ENCODE peak calls at places on chromosomes 2 and 18, in ten cellular contexts. E is activated CD4-positive, CD25-positive, alpha-beta regulatory T cell treated with anti-CD3 and anti-CD28 coated beads, Interleukin-2, amount 50 U/mL, for 72 hours; Q is HFF-Myc; F is lower lobe of right lung; I is GM12865; X is AG08395; J is amniotic stem cell; S is T follicular helper cell; G is AG20443; R is SK-N-MC. L is an unnamed sample.

GRCh38 chr2:65300772-65301711 is 73.4 kb downstream of the ACTR2 start:
- DNase-seq in E (peak; percentile 63), Q (peak; percentile 60), F (peak; percentile 65), I (peak; percentile 92), X (peak; percentile 88), J (peak; percentile 89), S (peak; percentile 37), G (peak; percentile 91), R (no peak), L (peak; percentile 65)

GRCh38 chr2:45825001-45825651 is 173.7 kb downstream of the PRKCE start:
- DNase-seq in E (no peak), Q (no peak), F (no peak), I (no peak), X (no peak), J (no peak), S (no peak), G (no peak), R (no peak), L (no peak)

GRCh38 chr2:207869784-207870778 is 100.4 kb upstream of the FZD5 start:
- DNase-seq in E (no peak), Q (peak; percentile 30), F (no peak), I (peak; percentile 17), X (peak; percentile 62), J (no peak), S (no peak), G (peak; percentile 64), R (no peak), L (no peak)

GRCh38 chr2:42063383-42064171 is 15.8 kb downstream of the PKDCC start:
- DNase-seq in E (no peak), Q (no peak), F (no peak), I (no peak), X (peak; percentile 83), J (no peak), S (no peak), G (peak; percentile 77), R (no peak), L (no peak)

GRCh38 chr2:149068996-149069888 is 30.7 kb downstream of the LYPD6B start:
- DNase-seq in E (no peak), Q (no peak), F (no peak), I (no peak), X (peak; percentile 72), J (no peak), S (no peak), G (peak; percentile 72), R (peak; percentile 39), L (no peak)

GRCh38 chr2:232927793-232928563 is 57.9 kb downstream of the SNORC start:
- DNase-seq in E (no peak), Q (no peak), F (no peak), I (no peak), X (peak; percentile 17), J (no peak), S (no peak), G (peak; percentile 60), R (no peak), L (peak; percentile 10)

GRCh38 chr2:108268001-108268400 is 20.7 kb upstream of the SULT1C2 start:
- DNase-seq in E (no peak), Q (no peak), F (no peak), I (no peak), X (peak; percentile 26), J (peak; percentile 42), S (no peak), G (peak; percentile 28), R (no peak), L (no peak)

GRCh38 chr2:22942441-22942840 is 442.5 kb upstream of the KLHL29 start:
- DNase-seq in E (no peak), Q (no peak), F (no peak), I (no peak), X (no peak), J (no peak), S (no peak), G (no peak), R (no peak), L (no peak)

GRCh38 chr2:239146741-239147181 is 254.1 kb downstream of the HDAC4 start:
- DNase-seq in E (no peak), Q (no peak), F (peak; percentile 19), I (no peak), X (no peak), J (no peak), S (no peak), G (no peak), R (no peak), L (peak; percentile 36)

GRCh38 chr18:46556590-46557206 is 100.3 kb downstream of the LOXHD1 start:
- DNase-seq in E (no peak), Q (no peak), F (no peak), I (no peak), X (no peak), J (no peak), S (no peak), G (no peak), R (no peak), L (no peak)

GRCh38 chr18:77113361-77114069 is 19.1 kb downstream of the MBP start:
- DNase-seq in E (no peak), Q (no peak), F (no peak), I (no peak), X (no peak), J (no peak), S (no peak), G (no peak), R (no peak), L (peak; percentile 31)

GRCh38 chr2:8551622-8552074 is 130.2 kb upstream of the ID2 start:
- DNase-seq in E (no peak), Q (no peak), F (no peak), I (peak; percentile 46), X (no peak), J (no peak), S (no peak), G (no peak), R (no peak), L (no peak)

GRCh38 chr2:238139141-238139840 is 823 bp downstream of the KLHL30 start:
- DNase-seq in E (peak; percentile 57), Q (no peak), F (no peak), I (peak; percentile 46), X (no peak), J (no peak), S (no peak), G (no peak), R (no peak), L (no peak)

GRCh38 chr2:40200516-40200915 is 251.4 kb downstream of the SLC8A1 start:
- DNase-seq in E (no peak), Q (no peak), F (no peak), I (no peak), X (peak; percentile 10), J (no peak), S (no peak), G (peak; percentile 48), R (no peak), L (no peak)

GRCh38 chr2:163132850-163133249 is 294.3 kb upstream of the KCNH7 start:
- DNase-seq in E (no peak), Q (no peak), F (no peak), I (no peak), X (peak; percentile 6), J (no peak), S (no peak), G (peak; percentile 11), R (peak; percentile 35), L (no peak)

GRCh38 chr2:80086831-80087230 is 217.7 kb downstream of the LRRTM1 start:
- DNase-seq in E (no peak), Q (no peak), F (no peak), I (no peak), X (peak; percentile 87), J (peak; percentile 73), S (no peak), G (peak; percentile 27), R (no peak), L (no peak)

GRCh38 chr18:50446629-50447028 is 71.8 kb downstream of the SKA1 start:
- DNase-seq in E (no peak), Q (no peak), F (no peak), I (no peak), X (no peak), J (no peak), S (no peak), G (no peak), R (no peak), L (no peak)

GRCh38 chr2:8609357-8609804 is 72.5 kb upstream of the ID2 start:
- DNase-seq in E (no peak), Q (no peak), F (peak; percentile 18), I (no peak), X (peak; percentile 49), J (no peak), S (no peak), G (no peak), R (no peak), L (no peak)

GRCh38 chr2:20212871-20213503 is 11.9 kb downstream of the SDC1 start:
- DNase-seq in E (no peak), Q (no peak), F (peak; percentile 85), I (no peak), X (no peak), J (no peak), S (no peak), G (no peak), R (no peak), L (no peak)

GRCh38 chr18:3345885-3346284 is 84.0 kb downstream of the MYL12B start:
- DNase-seq in E (no peak), Q (no peak), F (no peak), I (no peak), X (no peak), J (no peak), S (no peak), G (no peak), R (no peak), L (no peak)

GRCh38 chr2:166081131-166081632 is 46.6 kb downstream of the SCN1A start:
- DNase-seq in E (no peak), Q (no peak), F (no peak), I (no peak), X (no peak), J (no peak), S (no peak), G (no peak), R (no peak), L (no peak)

GRCh38 chr2:204795156-204795555 is 249.9 kb downstream of the PARD3B start:
- DNase-seq in E (no peak), Q (no peak), F (no peak), I (no peak), X (peak; percentile 29), J (no peak), S (no peak), G (peak; percentile 33), R (no peak), L (no peak)

GRCh38 chr18:75395137-75395536 is 32.4 kb downstream of the SMIM21 start:
- DNase-seq in E (no peak), Q (no peak), F (no peak), I (no peak), X (no peak), J (no peak), S (no peak), G (no peak), R (no peak), L (no peak)